ENCODE peak calls at places on chromosomes 2 and 18, in four cellular contexts. D is body of pancreas, L is breast epithelium, U is A549. G is an unnamed sample.

GRCh38 chr18:22241806-22242440 is 72.5 kb downstream of the GATA6 start:
- DNase-seq in D (peak; percentile 51), L (no peak), U (no peak), G (no peak)

GRCh38 chr2:16127958-16128357 is 187.6 kb downstream of the MYCN start:
- DNase-seq in D (no peak), L (no peak), U (no peak), G (no peak)

GRCh38 chr2:128342550-128342949 is 23.9 kb upstream of the HS6ST1 start:
- DNase-seq in D (no peak), L (no peak), U (no peak), G (no peak)

GRCh38 chr18:48928787-48929186 is 22.0 kb downstream of the SMAD7 start:
- DNase-seq in D (peak; percentile 73), L (no peak), U (no peak), G (no peak)

GRCh38 chr2:97861177-97861576 is 134.6 kb downstream of the TMEM131 start:
- DNase-seq in D (no peak), L (no peak), U (no peak), G (no peak)

GRCh38 chr2:222982010-222982908 is 69.7 kb upstream of the KCNE4 start:
- DNase-seq in D (peak; percentile 76), L (no peak), U (no peak), G (peak; percentile 65)

GRCh38 chr18:69787825-69788547 is 159.7 kb downstream of the CD226 start:
- DNase-seq in D (no peak), L (no peak), U (no peak), G (peak; percentile 37)

GRCh38 chr2:7060602-7061435 is 143.6 kb downstream of the RNF144A start:
- DNase-seq in D (no peak), L (no peak), U (no peak), G (no peak)

GRCh38 chr2:149924549-149925213 is 337.1 kb upstream of the MMADHC start:
- DNase-seq in D (no peak), L (no peak), U (no peak), G (no peak)

GRCh38 chr2:97950329-97951154 is 45.2 kb downstream of the TMEM131 start:
- DNase-seq in D (no peak), L (no peak), U (no peak), G (no peak)

GRCh38 chr2:160325413-160325812 is 125.3 kb upstream of the ITGB6 start:
- DNase-seq in D (no peak), L (no peak), U (no peak), G (no peak)

GRCh38 chr2:182280128-182280527 is 146.7 kb downstream of the PDE1A start:
- DNase-seq in D (no peak), L (no peak), U (no peak), G (no peak)

DNA sequence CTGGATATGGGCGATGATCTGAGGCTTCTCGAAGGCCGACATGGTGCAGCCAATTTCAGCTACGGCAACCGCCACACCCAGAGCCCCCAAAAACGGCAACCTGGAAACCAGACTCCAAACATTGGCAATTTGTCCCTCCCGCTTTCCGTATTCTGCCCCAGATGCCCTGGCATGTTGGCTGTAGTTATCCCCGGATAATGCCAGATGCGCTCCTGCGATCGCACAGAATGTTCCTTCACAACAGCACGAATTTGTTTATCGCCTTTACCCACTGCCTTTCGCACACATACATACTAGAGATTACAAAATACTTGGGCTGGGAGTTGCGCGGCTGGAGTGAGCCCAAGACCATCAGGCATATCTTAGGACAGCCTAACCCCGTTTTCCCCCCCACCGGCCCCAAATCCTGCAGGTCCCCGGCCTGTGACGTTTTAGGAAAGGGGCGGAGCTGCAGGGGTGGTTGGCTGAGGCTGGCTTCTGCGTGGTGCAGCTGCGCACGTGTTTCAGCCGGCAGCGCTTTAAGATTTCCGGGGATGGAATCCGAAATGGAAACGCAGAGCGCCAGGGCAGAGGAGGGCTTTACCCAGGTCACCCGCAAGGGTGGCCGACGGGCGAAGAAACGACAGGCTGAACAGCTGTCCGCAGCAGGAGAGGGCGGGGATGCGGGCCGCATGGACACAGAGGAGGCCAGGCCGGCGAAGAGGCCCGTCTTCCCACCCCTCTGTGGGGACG is at the start of gene PNO1:
- DNase-seq in D (peak; percentile 94), L (peak; percentile 95), U (peak; percentile 95), G (peak; percentile 92)
- TF ChIP-seq POLR2A in D (peak; percentile 64), L (no peak), U (peak; percentile 59), G (peak; percentile 46)

DNA sequence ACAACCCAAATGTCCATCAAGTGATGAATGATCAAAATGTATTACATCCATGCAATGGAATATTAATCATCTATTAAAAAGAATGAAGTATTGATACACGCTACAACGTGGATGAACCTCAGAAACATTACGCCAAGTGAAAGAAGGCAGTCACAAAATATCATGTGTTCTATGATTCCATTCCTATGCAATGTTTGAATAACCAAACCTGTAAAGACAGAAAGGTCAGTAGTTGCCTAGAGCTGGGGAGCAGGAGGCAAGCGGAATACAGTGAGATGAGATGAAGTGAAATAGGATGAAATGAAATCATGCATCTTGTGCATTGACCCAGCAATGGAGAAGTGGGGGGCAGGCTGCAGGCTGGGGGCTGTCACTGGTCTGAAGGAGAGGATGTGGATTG is 17.9 kb upstream of the COL6A3 start:
- DNase-seq in D (no peak), L (no peak), U (no peak), G (no peak)
- TF ChIP-seq POLR2A in D (no peak), L (no peak), U (no peak), G (no peak)

GRCh38 chr2:191265311-191266170 is 20.3 kb downstream of the MYO1B start:
- DNase-seq in D (no peak), L (no peak), U (no peak), G (no peak)
- TF ChIP-seq POLR2A in D (no peak), L (no peak), U (no peak), G (no peak)

DNA sequence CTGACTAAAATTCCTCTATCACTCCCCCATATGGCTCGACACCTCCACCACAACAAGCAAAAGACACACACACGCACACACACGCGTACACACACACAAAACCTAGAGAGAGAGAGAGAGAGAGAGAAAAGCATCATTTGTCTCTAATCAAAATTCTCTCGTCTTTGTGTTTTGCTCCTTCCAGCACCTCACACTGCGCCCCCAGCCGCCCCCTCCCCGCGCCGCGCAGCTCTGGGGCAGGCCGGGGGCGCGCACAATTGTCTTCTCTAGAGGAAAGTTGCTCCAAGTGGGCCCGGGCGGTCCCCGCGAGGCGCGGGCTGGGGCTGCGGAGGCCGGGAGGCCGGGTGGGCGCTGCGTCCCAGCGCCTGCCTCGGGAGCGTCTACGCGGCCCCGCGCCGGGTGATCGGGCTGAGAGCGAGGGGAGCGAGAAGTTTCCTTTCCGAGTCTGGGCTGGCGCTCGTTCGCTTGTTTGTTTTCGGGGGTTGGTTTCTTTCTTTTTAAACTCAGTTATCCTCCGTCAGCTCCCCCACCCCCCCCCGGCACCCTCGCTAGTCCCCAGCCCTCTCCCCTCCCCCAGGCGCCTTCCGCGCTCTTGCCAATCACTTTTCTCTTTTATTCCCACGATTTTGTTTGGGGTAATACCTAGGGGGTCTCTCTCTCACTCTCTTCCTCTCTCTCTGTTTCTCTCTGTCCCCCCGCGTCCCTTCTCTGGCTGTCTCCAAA is 4.1 kb downstream of the ZEB2 start:
- DNase-seq in D (no peak), L (no peak), U (no peak), G (no peak)
- TF ChIP-seq POLR2A in D (no peak), L (no peak), U (no peak), G (no peak)

GRCh38 chr2:70140978-70141753 is 49.7 kb downstream of the C2orf42 start:
- DNase-seq in D (peak; percentile 90), L (peak; percentile 80), U (no peak), G (peak; percentile 94)
- TF ChIP-seq POLR2A in D (peak; percentile 82), L (no peak), U (no peak), G (no peak)

GRCh38 chr18:62522510-62523254 is at the start of gene ZCCHC2:
- DNase-seq in D (peak; percentile 97), L (peak; percentile 98), U (peak; percentile 70), G (peak; percentile 94)
- TF ChIP-seq POLR2A in D (peak; percentile 87), L (peak; percentile 73), U (peak; percentile 51), G (peak; percentile 58)

DNA sequence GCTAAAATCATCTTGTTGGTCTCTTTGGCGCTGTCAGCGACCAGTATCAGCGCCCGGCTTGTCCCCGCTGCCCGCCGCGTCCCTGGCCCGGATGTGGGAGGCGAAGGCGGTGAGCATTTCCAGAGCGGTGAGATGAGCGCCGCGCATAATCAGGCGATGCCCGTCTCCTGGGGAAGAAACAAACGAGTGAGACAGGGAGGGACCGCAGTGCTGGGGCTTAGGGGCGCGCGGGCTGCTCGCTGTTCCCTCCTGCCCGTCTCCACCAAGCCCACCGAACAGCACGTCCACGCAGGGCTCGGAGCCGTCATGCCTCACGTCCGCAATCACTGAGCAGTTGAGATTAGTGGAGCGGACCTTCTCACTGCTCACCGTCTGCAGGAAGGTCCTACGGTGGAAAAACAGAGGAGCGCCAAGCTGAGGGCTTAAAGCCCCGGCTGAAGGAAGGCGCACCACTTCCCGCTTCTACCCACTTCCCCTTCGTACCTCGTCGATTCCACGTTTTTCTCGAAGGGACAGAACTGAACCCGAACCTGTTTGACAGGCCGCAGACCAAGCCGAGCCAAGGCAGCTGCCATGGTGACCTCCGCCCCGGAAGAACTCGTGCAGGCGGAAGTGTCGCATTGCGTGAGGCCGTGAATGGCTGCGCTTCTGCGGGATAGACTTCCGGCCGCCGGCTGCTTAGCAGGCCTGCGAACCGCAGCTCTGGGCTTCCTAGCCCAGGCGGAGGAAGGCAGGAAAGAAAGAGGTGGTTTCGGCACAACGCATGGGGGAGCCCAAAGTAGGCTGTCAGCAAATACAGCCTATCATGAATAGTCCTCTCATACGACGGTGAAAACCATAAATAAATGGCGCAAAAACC is at the start of gene MRPL53:
- DNase-seq in D (peak; percentile 95), L (peak; percentile 95), U (peak; percentile 70), G (peak; percentile 89)
- TF ChIP-seq POLR2A in D (peak; percentile 91), L (peak; percentile 86), U (peak; percentile 94), G (peak; percentile 93)

GRCh38 chr2:194915485-194915884 is 741.5 kb upstream of the SLC39A10 start:
- DNase-seq in D (no peak), L (no peak), U (no peak), G (no peak)
- TF ChIP-seq POLR2A in D (no peak), L (no peak), U (no peak), G (no peak)

GRCh38 chr2:206936456-206937222 is 2.7 kb upstream of the CPO start:
- DNase-seq in D (no peak), L (no peak), U (no peak), G (no peak)
- TF ChIP-seq POLR2A in D (no peak), L (no peak), U (no peak), G (no peak)

G was measured in HCT116.